ENCODE peak calls at places on chromosomes 16 and 17, in four cellular contexts. P, A, N and G are unnamed samples.

GRCh38 chr17:76707985-76708807 is 2.6 kb downstream of the MXRA7 start:
- DNase-seq in P (no peak), A (peak), N (peak), G (no peak)

GRCh38 chr17:80065478-80066170 is 29.2 kb downstream of the CCDC40 start:
- DNase-seq in P (no peak), A (no peak), N (no peak), G (no peak)

GRCh38 chr16:10552998-10553491 is 27.4 kb downstream of the EMP2 start:
- DNase-seq in P (no peak), A (no peak), N (peak), G (no peak)

GRCh38 chr17:13750783-13751484 is 149.2 kb upstream of the HS3ST3A1 start:
- DNase-seq in P (no peak), A (peak), N (no peak), G (no peak)

GRCh38 chr17:31274252-31274651 is 22.8 kb downstream of the OMG start:
- DNase-seq in P (peak), A (peak), N (no peak), G (peak)

GRCh38 chr17:27601069-27601974 is 29.7 kb upstream of the LGALS9 start:
- DNase-seq in P (peak), A (peak), N (peak), G (peak)

GRCh38 chr17:46935658-46936266 is 12.8 kb downstream of the GOSR2 start:
- DNase-seq in P (peak), A (peak), N (no peak), G (no peak)

GRCh38 chr17:43645765-43646481 is 15.8 kb downstream of the MEOX1 start:
- DNase-seq in P (no peak), A (peak), N (peak), G (peak)

GRCh38 chr17:79374807-79375206 is 236.0 kb downstream of the RBFOX3 start:
- DNase-seq in P (no peak), A (no peak), N (no peak), G (no peak)

GRCh38 chr16:35452471-35452870 is 1993.1 kb downstream of the TP53TG3F start:
- DNase-seq in P (no peak), A (no peak), N (no peak), G (no peak)

GRCh38 chr16:56961386-56961785 is 364 bp upstream of the CETP start:
- DNase-seq in P (no peak), A (peak), N (no peak), G (no peak)

GRCh38 chr17:57985675-57985974 is 2.4 kb downstream of the VEZF1 start:
- DNase-seq in P (peak), A (no peak), N (no peak), G (peak)

GRCh38 chr17:15169676-15170075 is 95.5 kb downstream of the PMP22 start:
- DNase-seq in P (peak), A (no peak), N (no peak), G (no peak)

GRCh38 chr16:8686879-8687278 is 12.5 kb downstream of the ABAT start:
- DNase-seq in P (peak), A (no peak), N (no peak), G (no peak)

GRCh38 chr17:64736804-64737492 is 74.8 kb upstream of the SMURF2 start:
- DNase-seq in P (peak), A (peak), N (no peak), G (no peak)

GRCh38 chr17:50056961-50057330 is 1.0 kb downstream of the ITGA3 start:
- DNase-seq in P (no peak), A (no peak), N (no peak), G (no peak)

GRCh38 chr17:50057521-50057991 is 1.6 kb downstream of the ITGA3 start:
- DNase-seq in P (no peak), A (no peak), N (no peak), G (no peak)

GRCh38 chr17:50055055-50055425 is 870 bp upstream of the ITGA3 start:
- DNase-seq in P (peak), A (no peak), N (peak), G (peak)

GRCh38 chr17:50055426-50056216 is at the start of gene ITGA3:
- DNase-seq in P (peak), A (peak), N (peak), G (peak)

DNA sequence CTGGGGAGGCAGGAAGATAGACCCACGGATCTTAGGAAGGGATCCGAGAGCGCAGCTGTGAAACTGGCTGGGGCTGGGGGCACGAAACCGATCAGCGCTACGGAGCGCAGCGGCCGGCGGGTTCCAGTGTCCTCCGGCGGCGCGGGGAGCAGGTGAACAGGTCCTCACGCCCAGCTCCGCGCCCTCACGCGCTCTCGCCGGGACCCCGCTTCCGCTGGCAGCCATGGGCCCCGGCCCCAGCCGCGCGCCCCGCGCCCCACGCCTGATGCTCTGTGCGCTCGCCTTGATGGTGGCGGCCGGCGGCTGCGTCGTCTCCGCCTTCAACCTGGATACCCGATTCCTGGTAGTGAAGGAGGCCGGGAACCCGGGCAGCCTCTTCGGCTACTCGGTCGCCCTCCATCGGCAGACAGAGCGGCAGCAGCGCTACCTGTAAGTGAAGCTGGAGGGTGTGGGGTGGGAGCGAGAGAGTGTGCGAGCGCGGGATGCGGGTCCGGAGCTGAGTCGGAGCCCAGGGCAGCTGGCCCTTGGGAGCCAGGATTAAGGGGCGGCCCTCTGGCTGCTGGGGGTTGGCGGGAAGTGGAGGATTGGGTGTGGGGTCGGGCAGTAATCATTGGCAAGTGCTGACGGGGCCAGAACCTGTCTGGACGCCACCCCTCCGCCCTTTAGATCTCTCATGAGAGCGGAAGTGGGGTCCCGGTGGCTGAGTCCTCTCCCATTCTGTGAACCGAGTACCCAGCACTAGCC is 479 bp downstream of the ITGA3 start:
- DNase-seq in P (peak), A (peak), N (peak), G (no peak)
- TF ChIP-seq CTCF in P (peak), A (peak), N (peak), G (peak)

GRCh38 chr17:36885761-36886365 is 51.4 kb upstream of the LHX1 start:
- DNase-seq in P (no peak), A (no peak), N (no peak), G (no peak)
- TF ChIP-seq CTCF in P (no peak), A (no peak), N (no peak), G (no peak)

GRCh38 chr16:2048116-2048543 is 345 bp downstream of the TSC2 start:
- DNase-seq in P (no peak), A (no peak), N (no peak), G (no peak)

GRCh38 chr16:2044541-2044940 is 3.1 kb downstream of the NTHL1 start:
- DNase-seq in P (no peak), A (no peak), N (no peak), G (no peak)

GRCh38 chr16:2046125-2046888 is 1.3 kb downstream of the NTHL1 start:
- DNase-seq in P (no peak), A (no peak), N (no peak), G (no peak)

GRCh38 chr16:2046889-2047329 is 725 bp downstream of the NTHL1 start:
- DNase-seq in P (no peak), A (no peak), N (no peak), G (no peak)

DNA sequence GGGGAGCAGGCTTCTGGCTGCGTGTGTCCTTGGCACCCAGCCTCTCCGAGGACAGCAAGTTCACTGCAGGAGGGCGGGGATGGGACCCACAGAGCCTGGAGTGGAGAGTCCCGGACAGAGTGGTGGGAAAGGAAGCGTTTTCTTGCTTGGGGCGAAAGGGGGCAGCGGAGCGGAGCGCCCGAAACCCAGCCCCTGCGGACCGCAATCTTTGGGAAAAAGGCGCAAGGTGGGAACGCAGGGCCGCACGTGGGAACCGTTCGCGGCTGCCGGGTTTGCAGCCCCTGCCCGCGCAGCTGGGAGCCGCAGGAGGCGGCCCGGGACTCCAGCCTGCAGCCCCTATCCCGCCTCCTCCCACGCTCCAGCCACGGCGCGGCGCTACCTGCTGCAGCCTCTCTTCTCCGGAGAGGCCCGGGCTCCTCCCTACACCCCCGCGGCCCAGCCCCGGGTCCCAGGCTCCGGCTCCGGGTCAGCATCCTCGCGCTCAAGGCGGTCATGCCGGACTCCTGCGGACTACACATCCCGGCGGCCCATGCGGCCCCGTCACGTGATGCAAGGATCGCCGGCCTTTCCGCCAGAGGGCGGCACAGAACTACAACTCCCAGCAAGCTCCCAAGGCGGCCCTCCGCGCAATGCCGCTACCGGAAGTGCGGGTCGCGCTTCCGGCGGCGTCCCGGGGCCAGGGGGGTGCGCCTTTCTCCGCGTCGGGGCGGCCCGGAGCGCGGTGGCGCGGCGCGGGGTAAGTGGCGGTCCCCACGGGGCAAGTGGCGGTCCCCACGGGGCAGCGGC is at the start of the genes NTHL1 and TSC2:
- DNase-seq in P (peak), A (peak), N (peak), G (peak)
- TF ChIP-seq CTCF in P (peak), A (peak), N (peak), G (no peak)

DNA sequence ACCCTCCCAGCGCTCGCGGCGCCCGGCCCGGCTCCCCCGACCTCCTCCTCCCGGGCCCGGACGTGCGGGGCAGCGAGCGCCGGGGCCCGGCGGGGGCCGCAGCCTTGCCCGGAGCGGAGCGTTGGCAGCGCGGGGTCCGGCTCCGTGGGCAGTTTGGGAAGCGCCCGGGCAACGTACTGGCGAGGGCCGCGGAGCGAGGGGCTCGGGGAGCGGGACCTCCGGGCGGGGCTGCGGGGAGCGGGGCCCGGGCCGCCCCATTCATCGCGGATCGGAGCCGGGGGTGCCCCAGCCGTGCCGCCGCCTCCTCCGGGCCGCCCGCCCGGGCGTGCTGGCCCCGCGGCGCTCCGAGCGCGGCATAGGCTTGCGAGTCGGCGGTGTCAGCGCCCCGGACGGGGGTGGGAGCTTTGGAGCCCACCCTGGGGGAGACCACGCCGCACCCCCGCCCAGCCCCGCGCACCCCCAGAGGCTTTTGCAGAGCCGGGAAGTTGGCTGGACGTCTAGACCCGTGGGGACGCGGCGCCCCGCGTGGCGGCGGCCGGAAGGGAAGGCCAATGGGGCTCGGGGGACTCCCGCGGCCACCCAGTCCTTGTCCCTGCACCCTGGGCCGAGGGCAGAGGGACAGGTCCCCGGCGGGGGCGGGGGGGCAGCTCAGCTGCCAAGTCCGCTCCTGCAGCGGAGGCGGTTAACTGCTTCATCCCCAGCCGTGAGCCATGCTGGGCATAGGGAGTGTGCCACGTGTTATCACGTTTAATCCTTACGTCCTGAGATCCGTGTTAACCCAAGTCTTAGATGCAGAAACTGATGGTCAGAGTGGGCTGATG is 852 bp downstream of the ZNF469 start:
- DNase-seq in P (no peak), A (peak), N (peak), G (no peak)
- TF ChIP-seq CTCF in P (peak), A (peak), N (peak), G (peak)